ENCODE peak calls at places on chromosomes 2 and 18, in eight cellular contexts. S is NCI-H1694, Z is psoas muscle, M is smooth muscle cell of the brain vasculature, U is AG08395, D is ureter, I is M059J, A is esophagus squamous epithelium. H is an unnamed sample.

GRCh38 chr2:70328921-70329561 is 27.2 kb upstream of the FAM136A start:
- DNase-seq in S (no peak), Z (no peak), M (no peak), U (peak; percentile 29), D (peak; percentile 79), I (peak; percentile 60), A (no peak), H (peak; percentile 17)

GRCh38 chr2:38039111-38039510 is 36.8 kb downstream of the CYP1B1 start:
- DNase-seq in S (no peak), Z (no peak), M (no peak), U (no peak), D (no peak), I (peak; percentile 59), A (no peak), H (no peak)

GRCh38 chr2:85536479-85536878 is 2.5 kb upstream of the MAT2A start:
- DNase-seq in S (no peak), Z (no peak), M (no peak), U (peak; percentile 78), D (no peak), I (peak; percentile 88), A (no peak), H (no peak)

GRCh38 chr18:24071779-24072178 is 57.2 kb downstream of the TTC39C start:
- DNase-seq in S (no peak), Z (no peak), M (no peak), U (no peak), D (no peak), I (no peak), A (no peak), H (peak; percentile 41)

GRCh38 chr2:216425008-216425780 is 12.9 kb downstream of the SMARCAL1 start:
- DNase-seq in S (no peak), Z (no peak), M (no peak), U (no peak), D (no peak), I (no peak), A (no peak), H (no peak)

GRCh38 chr18:79805926-79806487 is 8.3 kb downstream of the KCNG2 start:
- DNase-seq in S (no peak), Z (no peak), M (no peak), U (no peak), D (no peak), I (no peak), A (no peak), H (no peak)

GRCh38 chr2:44233450-44234128 is 41.7 kb upstream of the SLC3A1 start:
- DNase-seq in S (no peak), Z (no peak), M (no peak), U (peak; percentile 71), D (no peak), I (peak; percentile 76), A (no peak), H (peak; percentile 43)

GRCh38 chr18:55007582-55007981 is 48.3 kb upstream of the CCDC68 start:
- DNase-seq in S (no peak), Z (no peak), M (no peak), U (no peak), D (no peak), I (no peak), A (no peak), H (no peak)

GRCh38 chr2:205834776-205835175 is 152.5 kb downstream of the NRP2 start:
- DNase-seq in S (no peak), Z (no peak), M (no peak), U (no peak), D (no peak), I (no peak), A (no peak), H (no peak)

GRCh38 chr2:239275037-239275685 is 125.7 kb downstream of the HDAC4 start:
- DNase-seq in S (no peak), Z (peak; percentile 94), M (peak; percentile 95), U (peak; percentile 84), D (peak; percentile 83), I (peak; percentile 95), A (peak; percentile 42), H (no peak)